ENCODE peak calls at places on chromosomes 6 and 20, in nine cellular contexts. P is PC-3; L is brain microvascular endothelial cell; X is adrenal gland; W is right cardiac atrium; J is hypothalamus; U is activated naive CD8-positive, alpha-beta T cell treated with anti-CD3 and anti-CD28 coated beads, Interleukin-2, amount 50 U/mL, for 24 hours; Z is dorsolateral prefrontal cortex; T is renal cortical epithelial cell. H is an unnamed sample.

GRCh38 chr6:36912583-36912982 is 26.8 kb downstream of the C6orf89 start:
- DNase-seq in P (peak; percentile 96), L (peak; percentile 75), X (no peak), W (no peak), J (no peak), U (peak; percentile 51), Z (no peak), T (peak; percentile 67), H (peak; percentile 74)

GRCh38 chr20:5182615-5183254 is 55.9 kb downstream of the CDS2 start:
- DNase-seq in P (no peak), L (no peak), X (no peak), W (no peak), J (no peak), U (no peak), Z (no peak), T (no peak), H (no peak)

GRCh38 chr6:142485256-142485655 is 183.4 kb downstream of the ADGRG6 start:
- DNase-seq in P (no peak), L (no peak), X (no peak), W (no peak), J (no peak), U (no peak), Z (no peak), T (no peak), H (no peak)

GRCh38 chr6:150747155-150747554 is 118.3 kb upstream of the MTHFD1L start:
- DNase-seq in P (no peak), L (no peak), X (no peak), W (no peak), J (no peak), U (no peak), Z (no peak), T (no peak), H (no peak)

GRCh38 chr6:122283884-122284283 is 115.6 kb upstream of the HSF2 start:
- DNase-seq in P (no peak), L (no peak), X (no peak), W (no peak), J (no peak), U (no peak), Z (no peak), T (no peak), H (no peak)

GRCh38 chr6:110652520-110652919 is 162.7 kb downstream of the CDK19 start:
- DNase-seq in P (no peak), L (no peak), X (no peak), W (no peak), J (no peak), U (no peak), Z (no peak), T (no peak), H (no peak)

GRCh38 chr6:36683656-36684446 is 5.3 kb downstream of the CDKN1A start:
- DNase-seq in P (no peak), L (no peak), X (no peak), W (peak; percentile 58), J (no peak), U (no peak), Z (no peak), T (no peak), H (no peak)

GRCh38 chr6:66103954-66104353 is 396.9 kb upstream of the EYS start:
- DNase-seq in P (no peak), L (no peak), X (no peak), W (no peak), J (no peak), U (no peak), Z (no peak), T (no peak), H (no peak)

GRCh38 chr6:4610256-4610655 is 165.9 kb upstream of the CDYL start:
- DNase-seq in P (no peak), L (peak; percentile 74), X (no peak), W (peak; percentile 88), J (no peak), U (no peak), Z (no peak), T (peak; percentile 88), H (peak; percentile 55)

GRCh38 chr6:36444470-36444869 is 1.7 kb downstream of the KCTD20 start:
- DNase-seq in P (no peak), L (peak; percentile 74), X (no peak), W (no peak), J (no peak), U (no peak), Z (no peak), T (peak; percentile 13), H (no peak)

GRCh38 chr6:97586344-97586743 is 303.3 kb upstream of the MMS22L start:
- DNase-seq in P (no peak), L (peak; percentile 3), X (no peak), W (no peak), J (no peak), U (no peak), Z (no peak), T (peak; percentile 16), H (no peak)

GRCh38 chr6:116461563-116462507 is 660 bp downstream of the CALHM6 start:
- DNase-seq in P (no peak), L (no peak), X (peak; percentile 35), W (peak; percentile 87), J (peak; percentile 10), U (peak; percentile 52), Z (no peak), T (no peak), H (peak; percentile 28)

GRCh38 chr6:135162678-135163439 is 18.2 kb upstream of the MYB start:
- DNase-seq in P (peak; percentile 55), L (no peak), X (peak; percentile 26), W (peak; percentile 58), J (no peak), U (peak; percentile 67), Z (no peak), T (no peak), H (peak; percentile 44)

GRCh38 chr6:105896052-105896820 is 189.9 kb upstream of the PRDM1 start:
- DNase-seq in P (peak; percentile 16), L (peak; percentile 3), X (no peak), W (no peak), J (no peak), U (no peak), Z (no peak), T (no peak), H (no peak)

GRCh38 chr6:30100585-30101422 is 12.1 kb downstream of the TRIM31 start:
- DNase-seq in P (peak; percentile 75), L (no peak), X (peak; percentile 65), W (peak; percentile 60), J (no peak), U (peak; percentile 17), Z (no peak), T (no peak), H (no peak)

GRCh38 chr20:9478801-9479200 is 35.6 kb upstream of the LAMP5 start:
- DNase-seq in P (no peak), L (no peak), X (no peak), W (no peak), J (no peak), U (no peak), Z (no peak), T (no peak), H (no peak)

GRCh38 chr6:30583921-30584320 is 12.7 kb downstream of the ABCF1 start:
- DNase-seq in P (no peak), L (no peak), X (no peak), W (no peak), J (no peak), U (no peak), Z (no peak), T (no peak), H (no peak)

GRCh38 chr20:61719691-61720347 is 345.9 kb downstream of the TAF4 start:
- DNase-seq in P (no peak), L (no peak), X (no peak), W (no peak), J (no peak), U (peak; percentile 4), Z (no peak), T (no peak), H (no peak)

GRCh38 chr6:5672581-5673011 is 334.1 kb downstream of the NRN1 start:
- DNase-seq in P (peak; percentile 82), L (peak; percentile 92), X (peak; percentile 69), W (no peak), J (no peak), U (no peak), Z (no peak), T (peak; percentile 63), H (no peak)

GRCh38 chr6:65776332-65776731 is 69.3 kb upstream of the EYS start:
- DNase-seq in P (peak; percentile 27), L (no peak), X (no peak), W (no peak), J (no peak), U (no peak), Z (no peak), T (no peak), H (no peak)